ENCODE peak calls at places on chromosomes 5 and 9, in six cellular contexts. S is IMR-90, O is H1, Z is mesenchymal stem cell, X is trophoblast cell, L is neuronal stem cell. N is an unnamed sample.

GRCh38 chr5:55625603-55625875 is 86.6 kb downstream of the SLC38A9 start:
- DNase-seq in S (no peak), Z (no peak), L (no peak), X (no peak), O (no peak), N (peak)

GRCh38 chr5:3009605-3010004 is 258.1 kb upstream of the IRX2 start:
- DNase-seq in S (no peak), L (no peak), O (no peak), Z (no peak), X (no peak), N (no peak)

GRCh38 chr9:83062653-83063527 is at the start of gene RASEF:
- DNase-seq in O (peak), L (peak), X (peak), Z (peak), S (no peak), N (peak)

GRCh38 chr9:97470076-97470475 is 31.4 kb upstream of the TMOD1 start:
- DNase-seq in Z (no peak), S (no peak), O (peak), X (no peak), L (no peak), N (peak)

GRCh38 chr9:17719053-17719452 is 140.2 kb downstream of the SH3GL2 start:
- DNase-seq in O (no peak), S (no peak), Z (no peak), L (no peak), X (no peak), N (no peak)

GRCh38 chr9:38708759-38709158 is 11.2 kb downstream of the FAM240B start:
- DNase-seq in Z (peak), X (no peak), O (no peak), L (no peak), S (no peak), N (no peak)

GRCh38 chr9:112582371-112582770 is 95.7 kb downstream of the KIAA1958 start:
- DNase-seq in X (no peak), L (no peak), Z (no peak), S (no peak), O (no peak), N (no peak)

GRCh38 chr5:125798311-125798710 is 624.9 kb upstream of the GRAMD2B start:
- DNase-seq in S (peak), O (no peak), L (peak), X (no peak), Z (peak), N (no peak)

GRCh38 chr5:58133631-58134296 is 326.1 kb downstream of the PLK2 start:
- DNase-seq in O (no peak), X (no peak), L (no peak), Z (no peak), S (peak), N (no peak)

GRCh38 chr5:98050583-98050982 is 722.9 kb upstream of the RGMB start:
- DNase-seq in O (no peak), L (no peak), Z (peak), X (no peak), S (peak), N (no peak)

DNA sequence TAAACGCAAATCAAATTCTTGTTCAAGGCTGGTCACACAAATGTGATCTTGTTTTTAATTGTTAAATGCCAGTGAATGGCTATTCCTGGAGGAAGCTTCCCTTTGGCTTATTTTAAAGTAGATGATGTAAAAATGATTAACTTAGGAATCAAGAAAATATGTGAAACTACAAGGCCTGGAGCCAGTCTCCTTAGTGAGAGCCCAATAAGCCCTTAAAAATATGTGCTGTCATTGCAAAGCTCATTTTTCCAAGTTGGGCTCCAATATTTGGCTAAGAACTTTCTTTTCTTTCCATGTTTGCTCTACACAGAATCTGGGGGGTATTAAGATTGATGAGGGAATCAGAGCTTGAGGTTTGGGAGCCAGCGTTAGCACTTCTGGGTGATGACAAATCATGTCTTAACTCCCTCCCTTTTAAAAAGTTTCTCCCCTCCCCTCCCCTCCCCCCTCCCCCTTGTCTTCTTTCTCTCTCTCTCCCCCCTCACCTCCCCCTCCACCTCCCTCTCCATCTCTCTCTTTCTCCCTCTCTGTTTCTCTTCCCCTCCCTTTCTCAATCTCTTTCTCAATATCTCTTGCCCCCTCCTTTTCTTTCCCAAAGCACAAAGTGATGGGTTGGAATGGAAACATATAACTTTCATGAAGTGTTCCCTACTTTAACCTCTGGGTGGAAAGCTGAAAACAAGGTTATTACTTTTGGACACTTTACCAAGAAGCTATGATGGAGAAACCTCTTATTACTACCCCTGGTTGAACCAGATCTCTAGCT is 86.0 kb downstream of the FBXL7 start:
- DNase-seq in Z (no peak), O (no peak), X (no peak), L (no peak), S (no peak), N (no peak)
- H3K14ac ChIP-seq in Z (no peak), O (no peak), X (no peak), L (no peak), S (no peak), N (no peak)

GRCh38 chr5:140303987-140304386 is 1.1 kb upstream of the PFDN1 start:
- DNase-seq in X (no peak), O (no peak), S (no peak), L (no peak), Z (no peak), N (no peak)

GRCh38 chr5:140298183-140298601 is 4.7 kb downstream of the PFDN1 start:
- DNase-seq in Z (peak), L (no peak), X (no peak), S (peak), O (no peak), N (no peak)

GRCh38 chr5:140301136-140301535 is 1.8 kb downstream of the PFDN1 start:
- DNase-seq in X (no peak), L (no peak), S (no peak), O (no peak), Z (no peak), N (no peak)

GRCh38 chr5:140299056-140299455 is 3.8 kb downstream of the PFDN1 start:
- DNase-seq in Z (no peak), X (no peak), L (no peak), S (no peak), O (no peak), N (no peak)

DNA sequence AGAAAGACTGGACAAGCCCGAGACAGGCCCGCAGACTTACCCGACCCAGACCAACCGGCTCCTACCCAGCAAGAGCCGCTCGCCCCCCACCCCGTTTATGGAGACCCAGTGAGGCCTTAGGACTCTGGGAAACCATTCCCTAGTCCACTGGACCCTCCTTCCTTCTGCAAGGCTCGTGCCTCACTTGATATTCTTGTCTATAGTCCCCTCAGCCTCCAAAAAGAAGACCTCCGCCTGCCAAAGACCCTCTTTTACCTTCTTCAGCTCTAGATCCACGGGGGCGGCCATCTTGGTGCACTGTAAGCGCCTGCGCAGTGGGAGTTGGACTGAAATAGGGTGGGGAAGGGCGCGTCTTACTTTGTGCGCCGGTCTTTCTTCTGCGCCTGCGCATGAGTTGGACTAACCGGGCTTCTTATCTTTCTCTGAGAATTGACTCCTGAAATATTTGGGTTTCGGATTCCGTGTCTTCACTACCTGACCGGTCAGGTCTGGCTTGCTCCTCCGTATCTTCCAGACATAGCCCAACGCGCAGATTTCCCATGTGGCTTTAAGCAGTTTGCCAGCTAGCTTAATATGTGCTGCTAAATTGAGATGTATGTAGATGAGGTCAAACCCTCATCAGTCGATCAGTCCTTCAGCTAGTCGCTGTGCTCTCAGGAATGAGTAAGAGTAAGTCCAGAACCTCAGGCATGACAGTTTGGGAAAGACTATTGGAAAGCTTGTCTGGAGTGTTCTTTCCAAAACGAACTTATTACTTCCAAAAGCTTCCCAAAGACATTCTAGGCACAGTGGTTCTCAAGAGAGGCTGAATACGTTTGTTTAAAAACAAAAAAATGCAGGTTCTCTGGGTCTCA is at the start of gene PFDN1:
- DNase-seq in X (peak), O (peak), L (peak), S (peak), Z (peak), N (peak)
- H3K4ac ChIP-seq in X (peak), O (no peak), L (no peak), S (peak), Z (peak), N (no peak)

GRCh38 chr5:37834542-37835399 is 5.1 kb downstream of the GDNF start:
- DNase-seq in O (peak), X (no peak), L (no peak), S (no peak), Z (no peak), N (peak)

GRCh38 chr5:37833990-37834389 is 5.9 kb downstream of the GDNF start:
- DNase-seq in S (no peak), X (no peak), Z (peak), L (no peak), O (no peak), N (no peak)

GRCh38 chr5:37837101-37838032 is 2.5 kb downstream of the GDNF start:
- DNase-seq in Z (peak), X (peak), O (peak), S (peak), L (peak), N (peak)

GRCh38 chr5:37836173-37837100 is 3.4 kb downstream of the GDNF start:
- DNase-seq in L (no peak), X (peak), O (peak), Z (peak), S (peak), N (peak)

GRCh38 chr5:37835400-37835973 is 4.4 kb downstream of the GDNF start:
- DNase-seq in X (no peak), O (no peak), L (no peak), Z (no peak), S (no peak), N (no peak)
- H3K14ac ChIP-seq in X (peak), O (no peak), L (no peak), Z (no peak), S (no peak), N (no peak)

DNA sequence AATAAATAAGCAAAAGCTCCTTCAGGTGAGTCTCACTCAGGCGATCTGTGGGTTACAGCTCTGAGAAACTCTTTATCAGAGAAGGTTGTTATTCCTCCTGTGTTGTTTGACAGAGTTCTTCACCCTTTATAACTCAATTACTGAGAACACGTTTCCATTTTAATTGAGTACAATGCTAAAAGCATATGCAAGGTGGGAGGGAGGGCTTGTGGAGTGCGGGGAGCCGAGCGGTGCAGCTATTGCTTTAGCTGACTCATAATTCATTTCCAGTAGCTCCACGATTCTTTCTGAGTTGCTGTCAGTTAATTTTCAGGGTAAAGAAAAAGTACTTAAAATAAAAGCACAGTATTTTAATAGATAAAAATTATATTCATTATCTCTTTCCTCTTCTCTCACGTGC is 104.7 kb upstream of the CKMT2 start:
- DNase-seq in Z (no peak), X (no peak), O (no peak), S (no peak), L (no peak), N (no peak)
- H3K4ac ChIP-seq in Z (no peak), X (no peak), O (no peak), S (no peak), L (no peak), N (no peak)

DNA sequence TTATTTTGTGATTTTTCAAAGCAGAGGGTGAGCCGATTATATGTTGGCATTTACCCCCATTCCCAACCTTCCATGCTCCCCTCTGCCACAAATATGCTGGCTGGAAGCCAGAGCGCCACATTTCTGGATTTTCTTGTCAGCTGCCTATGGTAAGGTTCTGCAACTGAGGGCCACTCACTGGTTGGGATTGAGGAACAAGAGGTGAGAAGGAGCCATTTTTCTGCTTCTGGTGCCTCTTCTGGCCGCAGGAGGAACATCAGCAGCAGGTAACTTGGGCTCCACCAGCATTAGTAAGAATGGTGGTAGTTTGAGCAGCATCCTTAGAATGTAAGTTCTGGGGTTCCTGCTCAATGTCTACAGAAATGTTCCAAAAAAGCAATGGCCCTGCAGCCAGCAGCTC is 159.5 kb upstream of the MAST4 start:
- DNase-seq in S (no peak), X (peak), Z (no peak), O (no peak), L (no peak), N (peak)
- H3K14ac ChIP-seq in S (no peak), X (no peak), Z (no peak), O (no peak), L (no peak), N (no peak)

N was measured in H9.